ENCODE peak calls at places on chromosomes 13 and 19, in seven cellular contexts. One of them, this sample, is unnamed.

GRCh38 chr19:6713773-6714692 is 6.4 kb downstream of the C3 start:
- DNase-seq in body of pancreas: no peak
- DNase-seq in cardiac fibroblast: no peak
- DNase-seq in coronary artery: peak; percentile 62
- DNase-seq in spleen: peak; percentile 29
- DNase-seq in upper lobe of right lung: no peak
- DNase-seq in CD4-positive, CD25-positive, alpha-beta regulatory T cell: no peak
- DNase-seq in this sample: no peak

GRCh38 chr13:67971291-67971690 is 741.2 kb upstream of the PCDH9 start:
- DNase-seq in upper lobe of right lung: no peak
- DNase-seq in body of pancreas: no peak
- DNase-seq in spleen: no peak
- DNase-seq in cardiac fibroblast: no peak
- DNase-seq in coronary artery: no peak
- DNase-seq in CD4-positive, CD25-positive, alpha-beta regulatory T cell: no peak
- DNase-seq in this sample: no peak

GRCh38 chr13:47146136-47146535 is 249.3 kb upstream of the HTR2A start:
- DNase-seq in upper lobe of right lung: no peak
- DNase-seq in CD4-positive, CD25-positive, alpha-beta regulatory T cell: no peak
- DNase-seq in spleen: no peak
- DNase-seq in body of pancreas: no peak
- DNase-seq in cardiac fibroblast: no peak
- DNase-seq in coronary artery: no peak
- DNase-seq in this sample: no peak

GRCh38 chr13:33070713-33071112 is 54.5 kb downstream of the KL start:
- DNase-seq in body of pancreas: no peak
- DNase-seq in spleen: no peak
- DNase-seq in upper lobe of right lung: no peak
- DNase-seq in CD4-positive, CD25-positive, alpha-beta regulatory T cell: no peak
- DNase-seq in coronary artery: no peak
- DNase-seq in cardiac fibroblast: peak; percentile 29
- DNase-seq in this sample: no peak

GRCh38 chr19:29587518-29587986 is 18.5 kb upstream of the POP4 start:
- DNase-seq in spleen: no peak
- DNase-seq in CD4-positive, CD25-positive, alpha-beta regulatory T cell: peak; percentile 40
- DNase-seq in cardiac fibroblast: peak; percentile 22
- DNase-seq in coronary artery: no peak
- DNase-seq in upper lobe of right lung: no peak
- DNase-seq in body of pancreas: no peak
- DNase-seq in this sample: no peak

GRCh38 chr13:61727714-61728275 is 312.1 kb upstream of the PCDH20 start:
- DNase-seq in coronary artery: no peak
- DNase-seq in body of pancreas: no peak
- DNase-seq in upper lobe of right lung: no peak
- DNase-seq in cardiac fibroblast: peak; percentile 40
- DNase-seq in CD4-positive, CD25-positive, alpha-beta regulatory T cell: no peak
- DNase-seq in spleen: no peak
- DNase-seq in this sample: no peak

GRCh38 chr19:11697284-11697855 is 41.4 kb downstream of the ZNF823 start:
- DNase-seq in coronary artery: no peak
- DNase-seq in body of pancreas: no peak
- DNase-seq in CD4-positive, CD25-positive, alpha-beta regulatory T cell: no peak
- DNase-seq in spleen: no peak
- DNase-seq in cardiac fibroblast: no peak
- DNase-seq in upper lobe of right lung: no peak
- DNase-seq in this sample: no peak

GRCh38 chr13:87893982-87894527 is 222.9 kb downstream of the SLITRK5 start:
- DNase-seq in coronary artery: no peak
- DNase-seq in upper lobe of right lung: no peak
- DNase-seq in body of pancreas: no peak
- DNase-seq in spleen: no peak
- DNase-seq in CD4-positive, CD25-positive, alpha-beta regulatory T cell: no peak
- DNase-seq in cardiac fibroblast: no peak
- DNase-seq in this sample: no peak

GRCh38 chr13:80036845-80037504 is 304.0 kb downstream of the SPRY2 start:
- DNase-seq in coronary artery: no peak
- DNase-seq in upper lobe of right lung: no peak
- DNase-seq in CD4-positive, CD25-positive, alpha-beta regulatory T cell: no peak
- DNase-seq in cardiac fibroblast: no peak
- DNase-seq in spleen: no peak
- DNase-seq in body of pancreas: peak; percentile 39
- DNase-seq in this sample: no peak

GRCh38 chr13:31912641-31913401 is 118.8 kb upstream of the FRY start:
- DNase-seq in body of pancreas: no peak
- DNase-seq in CD4-positive, CD25-positive, alpha-beta regulatory T cell: no peak
- DNase-seq in cardiac fibroblast: peak; percentile 16
- DNase-seq in coronary artery: no peak
- DNase-seq in upper lobe of right lung: no peak
- DNase-seq in spleen: no peak
- DNase-seq in this sample: no peak

GRCh38 chr13:113616991-113617749 is 32.6 kb downstream of the TFDP1 start:
- DNase-seq in CD4-positive, CD25-positive, alpha-beta regulatory T cell: no peak
- DNase-seq in upper lobe of right lung: no peak
- DNase-seq in body of pancreas: peak; percentile 43
- DNase-seq in coronary artery: no peak
- DNase-seq in spleen: no peak
- DNase-seq in cardiac fibroblast: no peak
- DNase-seq in this sample: no peak

GRCh38 chr19:2503521-2504109 is 27.7 kb downstream of the GADD45B start:
- DNase-seq in cardiac fibroblast: peak; percentile 87
- DNase-seq in body of pancreas: no peak
- DNase-seq in CD4-positive, CD25-positive, alpha-beta regulatory T cell: peak; percentile 51
- DNase-seq in upper lobe of right lung: no peak
- DNase-seq in coronary artery: no peak
- DNase-seq in spleen: no peak
- DNase-seq in this sample: peak; percentile 49

GRCh38 chr13:97011446-97012131 is 17.3 kb upstream of the OXGR1 start:
- DNase-seq in upper lobe of right lung: no peak
- DNase-seq in body of pancreas: peak; percentile 53
- DNase-seq in spleen: no peak
- DNase-seq in coronary artery: no peak
- DNase-seq in cardiac fibroblast: no peak
- DNase-seq in CD4-positive, CD25-positive, alpha-beta regulatory T cell: no peak
- DNase-seq in this sample: no peak

GRCh38 chr19:30450101-30450500 is 77.9 kb downstream of the ZNF536 start:
- DNase-seq in cardiac fibroblast: no peak
- DNase-seq in upper lobe of right lung: no peak
- DNase-seq in CD4-positive, CD25-positive, alpha-beta regulatory T cell: no peak
- DNase-seq in spleen: peak; percentile 62
- DNase-seq in body of pancreas: peak; percentile 31
- DNase-seq in coronary artery: no peak
- DNase-seq in this sample: no peak

GRCh38 chr13:51298812-51299211 is 40.7 kb upstream of the SERPINE3 start:
- DNase-seq in body of pancreas: no peak
- DNase-seq in CD4-positive, CD25-positive, alpha-beta regulatory T cell: no peak
- DNase-seq in spleen: no peak
- DNase-seq in cardiac fibroblast: peak; percentile 18
- DNase-seq in upper lobe of right lung: no peak
- DNase-seq in coronary artery: no peak
- DNase-seq in this sample: no peak

GRCh38 chr19:4472174-4472974 is at the start of gene HDGFL2:
- DNase-seq in body of pancreas: no peak
- DNase-seq in CD4-positive, CD25-positive, alpha-beta regulatory T cell: no peak
- DNase-seq in coronary artery: no peak
- DNase-seq in upper lobe of right lung: no peak
- DNase-seq in spleen: peak; percentile 98
- DNase-seq in cardiac fibroblast: no peak
- DNase-seq in this sample: no peak

GRCh38 chr19:4473011-4473410 is 914 bp downstream of the HDGFL2 start:
- DNase-seq in spleen: peak; percentile 81
- DNase-seq in coronary artery: no peak
- DNase-seq in cardiac fibroblast: no peak
- DNase-seq in upper lobe of right lung: no peak
- DNase-seq in CD4-positive, CD25-positive, alpha-beta regulatory T cell: no peak
- DNase-seq in body of pancreas: no peak
- DNase-seq in this sample: no peak

GRCh38 chr19:4477034-4477801 is 5.1 kb downstream of the HDGFL2 start:
- DNase-seq in spleen: no peak
- DNase-seq in upper lobe of right lung: no peak
- DNase-seq in coronary artery: no peak
- DNase-seq in body of pancreas: no peak
- DNase-seq in CD4-positive, CD25-positive, alpha-beta regulatory T cell: no peak
- DNase-seq in cardiac fibroblast: no peak
- DNase-seq in this sample: no peak

GRCh38 chr19:4473708-4474503 is 1.8 kb downstream of the HDGFL2 start:
- DNase-seq in spleen: no peak
- DNase-seq in cardiac fibroblast: no peak
- DNase-seq in upper lobe of right lung: no peak
- DNase-seq in coronary artery: no peak
- DNase-seq in body of pancreas: no peak
- DNase-seq in CD4-positive, CD25-positive, alpha-beta regulatory T cell: no peak
- DNase-seq in this sample: no peak

DNA sequence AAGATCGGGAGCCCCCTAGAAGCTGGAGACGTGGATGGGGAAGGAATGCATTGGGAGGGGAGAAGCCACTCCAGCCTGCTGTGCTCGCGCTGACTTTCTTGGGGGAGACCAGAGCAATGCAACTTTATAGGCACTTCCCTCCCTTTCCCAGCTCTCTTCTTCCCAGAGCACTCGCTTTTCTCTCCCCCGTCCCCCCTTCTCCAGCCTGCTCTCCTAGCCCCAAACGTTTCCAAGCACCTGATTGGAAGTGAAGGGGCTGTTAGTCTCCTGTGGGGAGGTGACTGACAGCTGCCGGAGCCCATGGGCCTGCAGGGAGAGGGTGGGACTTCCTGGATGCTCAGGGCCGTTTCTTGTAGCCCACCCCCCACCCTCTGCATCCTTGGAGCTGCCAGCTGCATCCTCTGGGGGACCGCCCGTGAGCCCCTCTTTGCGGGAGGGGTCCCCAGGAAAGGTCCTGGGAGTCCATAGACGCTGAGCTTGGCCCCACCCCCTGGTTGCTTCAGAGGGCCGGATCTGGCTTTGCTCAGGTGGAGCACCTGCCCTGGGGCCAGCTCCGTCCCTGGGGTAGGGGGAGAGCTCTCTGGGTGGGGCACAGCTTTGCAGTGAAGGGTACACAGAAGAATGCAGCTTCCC is 2.5 kb downstream of the HDGFL2 start:
- DNase-seq in CD4-positive, CD25-positive, alpha-beta regulatory T cell: no peak
- DNase-seq in coronary artery: no peak
- DNase-seq in cardiac fibroblast: peak; percentile 49
- DNase-seq in spleen: no peak
- DNase-seq in body of pancreas: no peak
- DNase-seq in upper lobe of right lung: no peak
- DNase-seq in this sample: no peak
- H3K4me3 ChIP-seq in CD4-positive, CD25-positive, alpha-beta regulatory T cell: no peak overlapping the region
- H3K4me3 ChIP-seq in coronary artery: peak overlapping the region; percentile 86
- H3K4me3 ChIP-seq in cardiac fibroblast: peak overlapping the region; percentile 42
- H3K4me3 ChIP-seq in spleen: no peak overlapping the region
- H3K4me3 ChIP-seq in body of pancreas: no peak overlapping the region
- H3K4me3 ChIP-seq in upper lobe of right lung: peak overlapping the region; percentile 12
- H3K4me3 ChIP-seq in this sample: no peak overlapping the region

DNA sequence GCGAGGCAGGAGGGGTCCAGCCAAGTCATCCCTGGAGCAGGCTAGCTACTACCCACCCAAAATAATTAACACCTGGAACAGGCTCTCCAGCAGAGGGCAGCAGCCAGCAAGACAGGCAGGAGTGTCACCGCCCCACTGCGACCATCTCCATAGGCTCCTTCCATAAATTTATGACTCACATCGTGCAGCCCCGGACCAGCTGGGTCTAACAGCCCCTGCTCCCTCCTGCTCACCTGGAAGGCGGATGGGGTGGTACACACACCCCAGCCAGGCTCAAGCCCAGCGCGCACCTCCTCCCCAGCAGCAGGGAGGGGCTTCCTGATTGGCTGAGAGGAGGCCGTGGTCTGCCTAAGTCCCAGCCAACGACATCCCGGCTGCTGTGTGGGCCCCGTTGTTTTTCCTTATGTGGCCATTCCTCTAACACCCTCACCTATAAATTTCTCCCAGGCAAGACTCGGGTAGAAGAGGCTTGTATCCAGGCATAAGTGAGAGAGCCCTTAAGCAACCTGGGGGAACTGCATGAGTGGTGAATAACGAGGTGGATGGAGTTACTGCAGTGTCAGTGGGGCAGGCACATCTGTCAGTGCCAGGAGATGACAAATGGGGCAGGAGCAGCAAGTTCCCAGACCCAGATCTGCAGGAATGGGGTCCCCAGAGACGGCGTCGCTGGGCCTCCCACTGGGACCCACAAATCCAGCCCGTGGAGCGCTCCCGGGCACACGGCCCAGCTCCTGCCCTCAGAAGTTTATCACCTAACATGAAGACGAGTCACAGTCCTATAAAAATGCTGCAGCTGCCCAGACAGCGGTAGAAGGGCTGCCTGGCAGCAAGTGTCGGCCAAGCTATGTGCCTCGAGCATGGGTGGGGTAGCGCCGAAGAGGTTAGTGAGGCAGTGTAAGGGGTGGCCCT is 43.1 kb downstream of the CEBPG start:
- DNase-seq in cardiac fibroblast: peak; percentile 72
- DNase-seq in upper lobe of right lung: no peak
- DNase-seq in coronary artery: no peak
- DNase-seq in spleen: no peak
- DNase-seq in body of pancreas: peak; percentile 59
- DNase-seq in CD4-positive, CD25-positive, alpha-beta regulatory T cell: peak; percentile 33
- DNase-seq in this sample: peak; percentile 46
- H3K4me3 ChIP-seq in cardiac fibroblast: no peak overlapping the region
- H3K4me3 ChIP-seq in upper lobe of right lung: no peak overlapping the region
- H3K4me3 ChIP-seq in coronary artery: peak overlapping the region; percentile 38
- H3K4me3 ChIP-seq in spleen: no peak overlapping the region
- H3K4me3 ChIP-seq in body of pancreas: no peak overlapping the region
- H3K4me3 ChIP-seq in CD4-positive, CD25-positive, alpha-beta regulatory T cell: no peak overlapping the region
- H3K4me3 ChIP-seq in this sample: peak overlapping the region; percentile 21

DNA sequence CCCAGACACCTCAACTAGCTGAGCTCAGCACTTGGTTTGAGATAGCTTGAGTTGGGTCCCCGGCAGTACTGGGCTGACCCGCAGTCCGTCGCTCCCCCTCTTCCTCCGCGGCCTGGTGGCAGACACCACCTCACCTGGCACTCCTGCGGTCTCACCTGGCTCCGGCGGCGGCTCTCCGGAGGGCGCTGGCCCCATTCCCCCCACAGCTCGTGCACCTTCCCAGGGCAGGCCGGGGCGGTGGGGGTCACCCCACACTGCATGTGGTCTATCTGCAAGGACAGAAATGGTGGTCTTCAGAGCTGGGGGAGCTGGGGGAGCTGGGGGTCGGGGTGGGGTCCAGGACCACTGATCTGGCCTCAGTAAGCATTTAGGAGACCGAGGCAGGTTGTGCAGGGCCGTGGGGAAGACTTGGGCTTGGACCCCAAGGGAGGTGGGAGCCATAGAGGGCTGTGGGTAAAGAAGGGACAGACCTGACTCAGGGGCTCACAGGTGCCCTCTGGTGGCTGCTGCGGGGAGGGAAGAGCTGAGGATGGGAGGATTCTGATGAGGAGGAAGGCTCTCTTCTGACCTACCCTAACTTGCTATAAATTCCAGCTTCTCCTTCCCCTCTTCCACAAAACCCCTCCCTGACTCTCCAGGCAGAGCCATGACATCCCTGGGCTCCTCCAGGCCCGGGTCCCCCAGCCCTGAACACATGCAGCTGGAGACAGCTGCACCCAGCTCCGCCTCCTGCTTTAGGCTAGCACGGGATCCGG is 6.7 kb upstream of the PLIN4 start:
- DNase-seq in spleen: peak; percentile 90
- DNase-seq in body of pancreas: peak; percentile 47
- DNase-seq in CD4-positive, CD25-positive, alpha-beta regulatory T cell: peak; percentile 47
- DNase-seq in upper lobe of right lung: peak; percentile 82
- DNase-seq in coronary artery: no peak
- DNase-seq in cardiac fibroblast: peak; percentile 55
- DNase-seq in this sample: peak; percentile 62
- H3K4me3 ChIP-seq in spleen: no peak overlapping the region
- H3K4me3 ChIP-seq in body of pancreas: no peak overlapping the region
- H3K4me3 ChIP-seq in CD4-positive, CD25-positive, alpha-beta regulatory T cell: no peak overlapping the region
- H3K4me3 ChIP-seq in upper lobe of right lung: no peak overlapping the region
- H3K4me3 ChIP-seq in coronary artery: no peak overlapping the region
- H3K4me3 ChIP-seq in cardiac fibroblast: no peak overlapping the region
- H3K4me3 ChIP-seq in this sample: no peak overlapping the region

GRCh38 chr13:50129065-50129922 is 114.0 kb downstream of the KCNRG start:
- DNase-seq in CD4-positive, CD25-positive, alpha-beta regulatory T cell: no peak
- DNase-seq in cardiac fibroblast: peak; percentile 35
- DNase-seq in spleen: peak; percentile 80
- DNase-seq in body of pancreas: no peak
- DNase-seq in coronary artery: no peak
- DNase-seq in upper lobe of right lung: no peak
- DNase-seq in this sample: no peak
- H3K4me3 ChIP-seq in CD4-positive, CD25-positive, alpha-beta regulatory T cell: peak overlapping the region; percentile 71
- H3K4me3 ChIP-seq in cardiac fibroblast: peak overlapping the region; percentile 43
- H3K4me3 ChIP-seq in spleen: peak overlapping the region; percentile 41
- H3K4me3 ChIP-seq in body of pancreas: no peak overlapping the region
- H3K4me3 ChIP-seq in coronary artery: peak overlapping the region; percentile 69
- H3K4me3 ChIP-seq in upper lobe of right lung: peak overlapping the region; percentile 48
- H3K4me3 ChIP-seq in this sample: peak overlapping the region; percentile 33

This sample was measured in naive thymus-derived CD4-positive, alpha-beta T cell.